ENCODE peak calls at places on chromosomes 2 and 18, in nine cellular contexts. B is WERI-Rb-1, J is tibial artery, D is fibroblast of lung, X is GM23248, Z is ovary, R is IMR-90, Q is foreskin fibroblast, K is tibial nerve. O is an unnamed sample.

GRCh38 chr2:228542277-228542676 is 360.8 kb upstream of the SPHKAP start:
- DNase-seq in B (no peak), J (no peak), D (no peak), X (no peak), Z (no peak), R (no peak), Q (no peak), K (no peak), O (no peak)

GRCh38 chr18:70490008-70490933 is 201.4 kb downstream of the SOCS6 start:
- DNase-seq in B (peak; percentile 24), J (no peak), D (peak; percentile 69), X (peak; percentile 91), Z (no peak), R (peak; percentile 57), Q (peak; percentile 30), K (peak; percentile 59), O (peak; percentile 52)

GRCh38 chr2:222545821-222546540 is 109.9 kb downstream of the FARSB start:
- DNase-seq in B (no peak), J (no peak), D (no peak), X (no peak), Z (no peak), R (no peak), Q (no peak), K (no peak), O (peak; percentile 78)

GRCh38 chr2:88691339-88692183 is at the start of gene RPIA:
- DNase-seq in B (peak; percentile 98), J (peak; percentile 99), D (peak; percentile 99), X (peak; percentile 99), Z (peak; percentile 98), R (peak; percentile 98), Q (peak; percentile 99), K (peak; percentile 98), O (peak; percentile 99)

GRCh38 chr2:46643951-46644350 is 164.6 kb downstream of the TMEM247 start:
- DNase-seq in B (no peak), J (no peak), D (no peak), X (no peak), Z (no peak), R (peak; percentile 64), Q (no peak), K (no peak), O (no peak)

GRCh38 chr2:69164379-69164778 is 151.4 kb downstream of the ANTXR1 start:
- DNase-seq in B (peak; percentile 85), J (no peak), D (peak; percentile 67), X (peak; percentile 91), Z (no peak), R (peak; percentile 93), Q (peak; percentile 59), K (no peak), O (peak; percentile 97)

GRCh38 chr18:49967171-49967570 is 153.8 kb upstream of the ACAA2 start:
- DNase-seq in B (no peak), J (no peak), D (no peak), X (no peak), Z (no peak), R (no peak), Q (no peak), K (no peak), O (no peak)

GRCh38 chr2:79191816-79192215 is 32.3 kb upstream of the REG3A start:
- DNase-seq in B (no peak), J (no peak), D (no peak), X (no peak), Z (no peak), R (no peak), Q (no peak), K (no peak), O (no peak)

GRCh38 chr2:165634282-165634681 is 159.8 kb downstream of the GALNT3 start:
- DNase-seq in B (no peak), J (no peak), D (no peak), X (no peak), Z (no peak), R (no peak), Q (no peak), K (no peak), O (peak; percentile 6)

GRCh38 chr2:1826188-1826905 is 82.0 kb upstream of the PXDN start:
- DNase-seq in B (no peak), J (peak; percentile 78), D (no peak), X (no peak), Z (no peak), R (no peak), Q (no peak), K (peak; percentile 31), O (no peak)

GRCh38 chr2:71613566-71613952 is 160.2 kb downstream of the DYSF start:
- DNase-seq in B (peak; percentile 3), J (peak; percentile 20), D (no peak), X (no peak), Z (no peak), R (no peak), Q (no peak), K (no peak), O (no peak)

GRCh38 chr2:38601061-38601460 is 1.7 kb downstream of the HNRNPLL start:
- DNase-seq in B (no peak), J (no peak), D (no peak), X (peak; percentile 56), Z (no peak), R (no peak), Q (no peak), K (no peak), O (no peak)

GRCh38 chr2:23696163-23697045 is 230.5 kb downstream of the ATAD2B start:
- DNase-seq in B (no peak), J (peak; percentile 61), D (no peak), X (no peak), Z (no peak), R (no peak), Q (no peak), K (no peak), O (no peak)

GRCh38 chr18:39772155-39772919 is 2182.7 kb upstream of the PIK3C3 start:
- DNase-seq in B (no peak), J (no peak), D (peak; percentile 58), X (peak; percentile 43), Z (no peak), R (peak; percentile 63), Q (peak; percentile 41), K (no peak), O (peak; percentile 2)

GRCh38 chr2:190340369-190340768 is 3.0 kb upstream of the INPP1 start:
- DNase-seq in B (no peak), J (no peak), D (peak; percentile 11), X (peak; percentile 58), Z (no peak), R (no peak), Q (peak; percentile 26), K (no peak), O (no peak)

GRCh38 chr2:178644919-178645318 is 162.3 kb downstream of the TTN start:
- DNase-seq in B (no peak), J (no peak), D (no peak), X (no peak), Z (no peak), R (no peak), Q (no peak), K (no peak), O (no peak)

GRCh38 chr18:53745228-53745967 is 479.1 kb downstream of the MBD2 start:
- DNase-seq in B (no peak), J (no peak), D (no peak), X (peak; percentile 28), Z (no peak), R (no peak), Q (no peak), K (no peak), O (no peak)

GRCh38 chr2:74849228-74849892 is 15.4 kb downstream of the HK2 start:
- DNase-seq in B (no peak), J (no peak), D (no peak), X (peak; percentile 19), Z (no peak), R (peak; percentile 33), Q (no peak), K (no peak), O (peak; percentile 82)

GRCh38 chr2:208001924-208002323 is 23.4 kb downstream of the PLEKHM3 start:
- DNase-seq in B (no peak), J (no peak), D (no peak), X (no peak), Z (no peak), R (no peak), Q (no peak), K (no peak), O (no peak)

GRCh38 chr2:129274038-129274415 is 705.4 kb upstream of the RAB6C start:
- DNase-seq in B (no peak), J (no peak), D (no peak), X (no peak), Z (no peak), R (no peak), Q (no peak), K (no peak), O (no peak)

GRCh38 chr2:48233005-48233404 is 296.9 kb upstream of the STON1 start:
- DNase-seq in B (no peak), J (no peak), D (no peak), X (no peak), Z (no peak), R (no peak), Q (no peak), K (no peak), O (no peak)

GRCh38 chr2:43070676-43071491 is 155.5 kb downstream of the ZFP36L2 start:
- DNase-seq in B (no peak), J (peak; percentile 65), D (peak; percentile 72), X (no peak), Z (peak; percentile 32), R (no peak), Q (peak; percentile 47), K (no peak), O (peak; percentile 50)

GRCh38 chr2:118834901-118835738 is 12.3 kb downstream of the EN1 start:
- DNase-seq in B (no peak), J (no peak), D (no peak), X (peak; percentile 50), Z (no peak), R (no peak), Q (no peak), K (no peak), O (no peak)
- H3K4me3 ChIP-seq in B (peak overlapping the region; percentile 2), J (peak overlapping the region; percentile 39), D (peak overlapping the region; percentile 41), X (peak overlapping the region; percentile 80), Z (no peak overlapping the region), R (peak overlapping the region; percentile 21), Q (peak overlapping the region; percentile 44), K (peak overlapping the region; percentile 18), O (peak overlapping the region; percentile 36)

DNA sequence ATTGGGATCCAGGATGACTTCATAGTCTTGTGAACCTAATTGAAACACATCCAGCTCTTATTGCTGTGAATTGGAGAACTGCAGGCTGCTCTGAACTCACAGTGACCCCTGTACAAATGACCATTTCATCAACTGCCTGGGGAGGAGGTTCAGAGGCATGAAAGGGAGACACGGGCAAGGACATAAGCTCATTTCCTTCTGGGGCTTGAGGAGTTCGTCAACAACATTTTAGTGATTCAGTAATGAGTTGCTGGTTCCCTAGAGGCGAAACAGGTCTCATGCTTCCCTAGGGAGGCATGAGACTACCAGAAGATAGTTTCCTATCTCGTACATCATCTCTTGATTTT is 422.6 kb downstream of the LPIN1 start:
- DNase-seq in B (no peak), J (no peak), D (peak; percentile 97), X (peak; percentile 93), Z (peak; percentile 48), R (peak; percentile 82), Q (peak; percentile 83), K (peak; percentile 68), O (peak; percentile 93)
- H3K4me3 ChIP-seq in B (no peak overlapping the region), J (no peak overlapping the region), D (no peak overlapping the region), X (peak overlapping the region; percentile 26), Z (no peak overlapping the region), R (no peak overlapping the region), Q (no peak overlapping the region), K (no peak overlapping the region), O (no peak overlapping the region)

GRCh38 chr18:350953-351572 is 83.2 kb upstream of the THOC1 start:
- DNase-seq in B (no peak), J (no peak), D (no peak), X (no peak), Z (no peak), R (no peak), Q (no peak), K (no peak), O (no peak)
- H3K4me3 ChIP-seq in B (no peak overlapping the region), J (no peak overlapping the region), D (no peak overlapping the region), X (no peak overlapping the region), Z (no peak overlapping the region), R (no peak overlapping the region), Q (no peak overlapping the region), K (no peak overlapping the region), O (no peak overlapping the region)

GRCh38 chr2:156322103-156322671 is 10.3 kb downstream of the NR4A2 start:
- DNase-seq in B (no peak), J (no peak), D (no peak), X (no peak), Z (no peak), R (no peak), Q (no peak), K (no peak), O (no peak)
- H3K4me3 ChIP-seq in B (no peak overlapping the region), J (peak overlapping the region; percentile 54), D (no peak overlapping the region), X (peak overlapping the region; percentile 68), Z (no peak overlapping the region), R (no peak overlapping the region), Q (no peak overlapping the region), K (peak overlapping the region; percentile 39), O (no peak overlapping the region)

O was measured in fibroblast of villous mesenchyme.